ENCODE peak calls at places on chromosomes 7 and 10, in six cellular contexts. T, A, M, D, X and Z are unnamed samples.

GRCh38 chr10:124534231-124534798 is 72.7 kb downstream of the LHPP start:
- DNase-seq in T (no peak), A (peak; percentile 58), M (no peak), D (no peak), X (no peak), Z (no peak)

GRCh38 chr10:97574374-97575100 is 2.0 kb downstream of the ANKRD2 start:
- DNase-seq in T (peak; percentile 80), A (peak; percentile 52), M (no peak), D (no peak), X (peak; percentile 95), Z (peak; percentile 22)

GRCh38 chr7:90412458-90413184 is 9.4 kb downstream of the CLDN12 start:
- DNase-seq in T (peak; percentile 73), A (peak; percentile 66), M (peak; percentile 44), D (no peak), X (no peak), Z (peak; percentile 57)

GRCh38 chr10:87093461-87094372 is 926 bp downstream of the GLUD1 start:
- DNase-seq in T (peak; percentile 70), A (peak; percentile 73), M (peak; percentile 68), D (peak; percentile 30), X (peak; percentile 48), Z (peak; percentile 87)

GRCh38 chr10:22345301-22346086 is at the start of gene SPAG6:
- DNase-seq in T (peak; percentile 61), A (peak; percentile 55), M (peak; percentile 24), D (peak; percentile 41), X (no peak), Z (no peak)

GRCh38 chr10:69179089-69179742 is 818 bp upstream of the SUPV3L1 start:
- DNase-seq in T (no peak), A (peak; percentile 14), M (no peak), D (no peak), X (no peak), Z (no peak)

GRCh38 chr10:42924484-42924883 is 141.9 kb downstream of the BMS1 start:
- DNase-seq in T (no peak), A (no peak), M (no peak), D (no peak), X (no peak), Z (peak; percentile 63)

GRCh38 chr7:134327896-134328295 is 11.2 kb upstream of the SLC35B4 start:
- DNase-seq in T (no peak), A (peak; percentile 45), M (peak; percentile 81), D (no peak), X (no peak), Z (peak; percentile 86)

GRCh38 chr7:112298543-112299100 is 92.1 kb downstream of the ZNF277 start:
- DNase-seq in T (no peak), A (no peak), M (no peak), D (no peak), X (no peak), Z (no peak)

DNA sequence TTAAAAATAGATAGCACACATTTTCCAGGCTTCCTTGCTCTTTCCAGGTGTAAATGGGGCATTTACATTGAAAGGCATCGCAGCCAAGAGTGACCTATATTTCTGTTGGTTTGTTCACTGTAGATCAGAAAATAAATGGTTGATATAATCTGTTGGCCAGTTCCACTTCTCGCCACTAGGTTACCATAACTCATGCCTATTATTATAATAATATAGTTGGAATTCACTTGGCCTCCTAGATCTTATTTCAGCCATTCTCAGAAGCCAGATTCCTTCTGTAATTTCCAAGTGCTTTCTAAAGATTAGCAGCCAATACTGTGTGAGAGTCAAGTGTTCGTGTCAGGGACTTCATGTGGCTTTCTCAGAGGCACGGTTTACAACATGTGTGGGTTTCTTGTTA is 179.5 kb downstream of the DNAH11 start:
- DNase-seq in T (no peak), A (no peak), M (no peak), D (no peak), X (no peak), Z (no peak)
- TF ChIP-seq CTCF in T (peak; percentile 8), A (no peak), M (no peak), D (peak; percentile 81), X (no peak), Z (no peak)

GRCh38 chr10:29208816-29209215 is 80.1 kb upstream of the LYZL1 start:
- DNase-seq in T (no peak), A (no peak), M (no peak), D (no peak), X (no peak), Z (no peak)

GRCh38 chr10:29209830-29210229 is 79.0 kb upstream of the LYZL1 start:
- DNase-seq in T (no peak), A (no peak), M (no peak), D (no peak), X (no peak), Z (no peak)

GRCh38 chr10:29212597-29212996 is 76.3 kb upstream of the LYZL1 start:
- DNase-seq in T (no peak), A (no peak), M (no peak), D (no peak), X (no peak), Z (no peak)

GRCh38 chr10:29210469-29210868 is 78.4 kb upstream of the LYZL1 start:
- DNase-seq in T (no peak), A (no peak), M (no peak), D (no peak), X (no peak), Z (no peak)
- TF ChIP-seq CTCF in T (no peak), A (no peak), M (no peak), D (no peak), X (no peak), Z (no peak)

DNA sequence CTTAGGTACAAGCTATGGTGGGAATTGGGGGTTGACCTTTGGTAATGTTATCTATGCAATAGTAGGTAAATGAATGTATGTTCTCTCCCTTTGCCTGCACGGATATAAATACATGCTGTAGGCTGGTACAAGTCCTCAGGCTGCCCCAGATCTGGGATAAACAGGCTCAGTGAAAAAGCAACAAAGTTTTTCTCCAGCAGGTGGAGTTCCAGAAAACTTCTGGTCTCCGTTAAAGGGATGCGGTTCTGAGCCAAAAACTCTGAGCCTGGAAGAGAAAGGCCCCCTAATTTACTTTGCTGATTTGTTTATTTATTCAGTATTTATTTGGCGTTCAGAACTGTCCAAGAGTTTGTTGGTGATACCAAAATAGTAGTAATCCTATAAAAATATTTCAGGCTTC is 204.7 kb downstream of the ADRA2A start:
- DNase-seq in T (no peak), A (no peak), M (no peak), D (no peak), X (no peak), Z (peak; percentile 22)
- TF ChIP-seq CTCF in T (peak; percentile 41), A (peak; percentile 25), M (peak; percentile 44), D (peak; percentile 61), X (no peak), Z (peak; percentile 29)

DNA sequence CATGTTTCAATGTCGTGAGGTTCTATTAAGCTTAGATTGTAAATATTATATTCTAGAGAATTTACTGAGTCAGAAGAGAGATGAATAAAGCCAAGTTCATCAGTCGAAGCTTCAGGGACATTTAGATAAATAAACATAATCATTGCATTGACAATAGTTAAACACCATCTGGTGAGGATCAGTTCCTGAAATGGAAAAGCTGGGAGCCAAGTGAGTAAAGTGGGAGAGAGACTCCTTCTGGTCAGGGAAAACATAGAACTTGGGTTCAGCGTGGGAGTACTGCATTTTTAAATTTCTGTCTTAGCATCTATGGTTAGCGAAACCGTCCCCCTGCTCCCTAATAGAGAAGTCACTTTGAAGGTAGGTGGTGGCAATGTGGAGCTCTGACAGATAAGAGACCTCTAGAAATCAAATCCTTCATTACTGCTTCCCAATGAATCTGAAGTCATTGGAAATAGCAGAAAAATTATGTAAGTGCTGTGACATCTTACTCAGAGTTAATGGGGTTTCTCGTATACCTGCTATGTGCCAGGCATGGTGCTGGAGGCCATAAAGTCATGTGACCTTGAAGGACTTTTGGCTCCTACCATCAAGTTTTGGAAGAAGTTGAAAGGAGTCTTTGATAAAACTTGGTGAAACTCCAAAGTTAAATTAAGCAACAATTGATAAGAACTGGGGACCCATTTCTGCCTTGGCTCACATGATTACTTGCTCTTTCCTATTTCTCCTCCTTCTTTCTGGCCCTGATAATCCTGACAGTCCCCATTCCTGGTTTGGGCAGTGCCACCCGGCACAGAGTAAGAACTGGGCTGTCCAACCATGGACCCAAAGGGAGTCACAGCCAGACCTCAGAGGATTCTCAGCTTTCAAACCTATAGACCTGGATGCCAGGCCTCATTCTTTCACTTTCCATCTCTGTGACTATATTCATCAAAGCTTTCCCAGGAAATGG is 211.2 kb downstream of the C7orf25 start:
- DNase-seq in T (no peak), A (no peak), M (no peak), D (no peak), X (no peak), Z (no peak)
- TF ChIP-seq CTCF in T (no peak), A (no peak), M (no peak), D (no peak), X (no peak), Z (no peak)

DNA sequence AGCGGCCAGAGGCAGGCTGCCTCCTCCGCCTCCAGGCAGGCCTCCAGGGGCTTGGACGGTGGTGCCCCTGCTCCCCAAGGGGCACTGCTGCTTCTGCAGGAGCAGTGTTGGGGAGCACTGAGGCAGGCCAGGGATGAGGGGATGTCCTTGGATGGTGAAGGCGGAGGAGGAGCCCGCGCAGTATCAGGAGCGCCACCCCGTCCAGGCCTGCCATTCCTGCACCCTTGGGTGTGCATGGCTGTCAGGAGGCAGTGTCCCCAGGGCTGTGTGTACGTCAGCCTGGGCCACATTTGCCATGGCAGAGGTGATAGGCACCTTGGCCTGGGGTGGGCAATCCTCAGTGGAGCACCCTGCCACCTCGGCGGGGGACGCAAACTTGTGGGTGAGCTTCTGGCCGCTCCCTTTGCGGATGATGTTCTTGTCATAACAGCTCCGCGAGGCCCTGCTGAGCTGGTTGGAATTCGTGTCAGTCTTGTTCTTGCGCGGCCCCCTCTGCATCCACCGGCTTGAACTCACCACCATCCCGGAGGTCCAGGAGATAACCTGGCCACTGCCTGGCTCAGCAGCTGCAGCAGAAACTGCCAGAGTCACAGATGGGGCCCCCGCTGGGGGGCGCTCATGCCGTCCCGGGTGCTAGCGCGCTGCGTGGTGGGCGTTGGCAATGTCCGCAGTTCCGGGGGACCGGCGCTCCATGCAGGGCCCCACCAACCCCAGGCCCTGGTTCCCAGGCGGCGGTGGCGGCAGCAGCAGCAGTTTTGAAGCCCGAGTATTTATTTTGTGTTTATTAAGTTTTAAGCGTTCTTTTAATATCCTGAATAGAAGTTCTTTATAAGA is 182.3 kb upstream of the ADCY1 start:
- DNase-seq in T (no peak), A (no peak), M (no peak), D (no peak), X (no peak), Z (no peak)
- TF ChIP-seq CTCF in T (no peak), A (no peak), M (no peak), D (no peak), X (no peak), Z (no peak)

DNA sequence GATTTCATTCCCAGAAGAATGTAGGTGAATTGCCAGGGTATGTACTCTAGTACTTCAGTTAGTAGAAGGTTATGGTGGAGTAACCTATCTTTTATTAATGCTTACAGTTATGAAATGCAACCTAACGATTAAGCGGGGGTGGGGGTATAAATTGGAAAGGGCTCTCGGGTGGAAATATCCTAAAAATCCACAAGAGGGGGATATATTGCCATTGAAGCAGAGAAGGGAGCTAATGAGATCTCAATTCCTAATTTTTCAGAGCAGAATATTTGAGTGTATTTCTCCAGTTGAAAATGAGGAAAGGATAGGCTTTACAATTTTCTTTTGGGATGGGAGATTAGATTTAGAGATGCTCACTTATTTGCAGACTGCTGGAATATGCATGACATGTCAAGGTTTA is 90.8 kb downstream of the DNAJB9 start:
- DNase-seq in T (no peak), A (no peak), M (no peak), D (no peak), X (no peak), Z (peak; percentile 20)
- TF ChIP-seq CTCF in T (peak; percentile 47), A (no peak), M (peak; percentile 16), D (peak; percentile 34), X (no peak), Z (peak; percentile 29)